ENCODE peak calls at places on chromosome 9, in nine cellular contexts. W, T, F, I, A, O, J, G and L are unnamed samples.

GRCh38 chr9:132518626-132519025 is 63.8 kb upstream of the BARHL1 start:
- DNase-seq in W (no peak), T (no peak), F (no peak), I (no peak), A (no peak), O (no peak), J (no peak), G (no peak), L (no peak)

GRCh38 chr9:27379311-27380236 is 82.6 kb upstream of the EQTN start:
- DNase-seq in W (no peak), T (no peak), F (no peak), I (no peak), A (no peak), O (no peak), J (peak; percentile 10), G (no peak), L (no peak)

GRCh38 chr9:121596515-121596914 is 54.9 kb upstream of the DAB2IP start:
- DNase-seq in W (no peak), T (no peak), F (no peak), I (no peak), A (no peak), O (no peak), J (no peak), G (no peak), L (no peak)

GRCh38 chr9:32248189-32248712 is 136.2 kb upstream of the ACO1 start:
- DNase-seq in W (no peak), T (no peak), F (no peak), I (no peak), A (no peak), O (no peak), J (no peak), G (no peak), L (no peak)

GRCh38 chr9:2000314-2000713 is 14.8 kb upstream of the SMARCA2 start:
- DNase-seq in W (no peak), T (no peak), F (no peak), I (no peak), A (no peak), O (no peak), J (no peak), G (no peak), L (no peak)

GRCh38 chr9:99127372-99128132 is 22.6 kb downstream of the TGFBR1 start:
- DNase-seq in W (no peak), T (no peak), F (no peak), I (no peak), A (no peak), O (no peak), J (no peak), G (no peak), L (peak; percentile 89)

GRCh38 chr9:86846679-86847078 is 100.6 kb downstream of the GAS1 start:
- DNase-seq in W (no peak), T (no peak), F (no peak), I (no peak), A (no peak), O (no peak), J (no peak), G (no peak), L (no peak)

GRCh38 chr9:32487981-32488380 is 38.0 kb downstream of the RIGI start:
- DNase-seq in W (no peak), T (no peak), F (no peak), I (no peak), A (no peak), O (no peak), J (no peak), G (no peak), L (no peak)

GRCh38 chr9:89038354-89039091 is 47.3 kb downstream of the S1PR3 start:
- DNase-seq in W (no peak), T (peak; percentile 38), F (no peak), I (no peak), A (no peak), O (no peak), J (no peak), G (no peak), L (peak; percentile 37)

GRCh38 chr9:77386187-77386586 is 208.9 kb downstream of the VPS13A start:
- DNase-seq in W (no peak), T (no peak), F (no peak), I (no peak), A (no peak), O (no peak), J (no peak), G (no peak), L (no peak)

GRCh38 chr9:81849631-81850259 is 78.5 kb upstream of the SPATA31D4 start:
- DNase-seq in W (no peak), T (no peak), F (no peak), I (no peak), A (no peak), O (no peak), J (no peak), G (no peak), L (no peak)

GRCh38 chr9:104240890-104241289 is 146.8 kb downstream of the SMC2 start:
- DNase-seq in W (no peak), T (no peak), F (no peak), I (no peak), A (no peak), O (no peak), J (no peak), G (no peak), L (no peak)

GRCh38 chr9:113978954-113979712 is 99.0 kb downstream of the AMBP start:
- DNase-seq in W (no peak), T (no peak), F (no peak), I (no peak), A (no peak), O (no peak), J (no peak), G (no peak), L (no peak)

GRCh38 chr9:130735566-130735965 is 42.0 kb downstream of the EXOSC2 start:
- DNase-seq in W (no peak), T (no peak), F (no peak), I (no peak), A (no peak), O (no peak), J (no peak), G (no peak), L (no peak)
- TF ChIP-seq CTCF in W (no peak), T (no peak), F (no peak), I (no peak), A (no peak), O (no peak), J (no peak), G (no peak), L (no peak)

DNA sequence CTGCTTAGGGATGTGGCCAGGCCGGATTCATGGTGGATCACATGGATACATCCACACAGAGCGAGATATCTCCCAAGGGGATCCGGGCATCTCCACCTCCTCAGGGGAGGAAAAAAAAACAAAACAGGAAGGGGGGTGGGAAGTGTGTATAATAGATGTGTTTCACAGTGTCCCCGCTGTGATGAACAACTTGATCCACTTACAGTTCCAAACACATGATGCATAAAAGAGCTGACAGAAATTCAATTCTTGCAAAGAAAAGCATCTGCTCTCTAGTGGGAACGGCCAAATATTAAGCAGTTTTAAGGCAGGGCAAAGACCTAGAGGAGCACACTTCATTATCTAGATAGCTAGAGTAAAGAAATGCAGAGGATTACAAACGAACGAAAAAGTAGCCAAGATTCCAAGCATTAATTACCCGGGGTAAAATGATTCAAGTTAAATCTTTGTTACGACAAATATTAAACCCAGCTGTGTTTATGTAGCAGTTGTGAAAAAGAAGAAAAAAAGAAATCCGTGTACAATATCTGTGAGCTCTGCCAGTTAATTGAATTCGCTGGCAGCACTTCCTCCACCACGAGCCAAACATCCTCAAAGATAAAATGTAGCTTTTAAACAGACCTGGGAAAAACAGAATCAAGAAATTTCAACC is 212.8 kb downstream of the CRB2 start:
- DNase-seq in W (no peak), T (no peak), F (no peak), I (no peak), A (no peak), O (no peak), J (no peak), G (no peak), L (no peak)
- TF ChIP-seq CTCF in W (no peak), T (no peak), F (no peak), I (no peak), A (no peak), O (no peak), J (no peak), G (no peak), L (no peak)

GRCh38 chr9:16062542-16063240 is 509.8 kb downstream of the CCDC171 start:
- DNase-seq in W (no peak), T (no peak), F (no peak), I (no peak), A (no peak), O (no peak), J (peak; percentile 79), G (no peak), L (peak; percentile 96)

GRCh38 chr9:16057541-16057940 is 504.7 kb downstream of the CCDC171 start:
- DNase-seq in W (no peak), T (no peak), F (no peak), I (no peak), A (no peak), O (no peak), J (no peak), G (no peak), L (no peak)

GRCh38 chr9:16053131-16053530 is 500.3 kb downstream of the CCDC171 start:
- DNase-seq in W (no peak), T (no peak), F (no peak), I (no peak), A (no peak), O (no peak), J (no peak), G (no peak), L (no peak)

GRCh38 chr9:16060457-16061129 is 507.8 kb downstream of the CCDC171 start:
- DNase-seq in W (no peak), T (no peak), F (no peak), I (no peak), A (no peak), O (no peak), J (no peak), G (no peak), L (no peak)

DNA sequence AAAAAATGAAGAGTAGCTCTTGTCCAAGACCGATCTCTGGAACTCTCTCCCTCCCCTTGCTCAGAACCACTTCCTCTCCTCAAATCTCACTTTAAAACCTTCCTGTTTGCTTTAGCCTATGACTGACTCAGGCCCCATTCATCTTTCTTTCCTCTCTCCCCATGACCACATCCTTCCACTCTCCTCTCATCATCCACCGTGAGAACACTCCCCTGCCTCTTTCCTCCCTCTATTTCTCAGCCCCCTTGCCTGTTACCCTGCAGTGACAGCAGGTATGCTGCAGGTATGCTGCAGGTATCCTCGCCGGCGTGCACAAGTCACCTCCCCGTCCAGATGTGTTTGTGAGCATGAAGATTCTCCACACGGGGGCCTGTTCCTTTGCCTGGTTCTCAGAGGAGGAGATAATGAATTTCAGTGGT is 505.3 kb downstream of the CCDC171 start:
- DNase-seq in W (no peak), T (no peak), F (no peak), I (no peak), A (no peak), O (no peak), J (no peak), G (no peak), L (peak; percentile 34)
- TF ChIP-seq CTCF in W (no peak), T (no peak), F (no peak), I (no peak), A (no peak), O (no peak), J (no peak), G (no peak), L (no peak)

DNA sequence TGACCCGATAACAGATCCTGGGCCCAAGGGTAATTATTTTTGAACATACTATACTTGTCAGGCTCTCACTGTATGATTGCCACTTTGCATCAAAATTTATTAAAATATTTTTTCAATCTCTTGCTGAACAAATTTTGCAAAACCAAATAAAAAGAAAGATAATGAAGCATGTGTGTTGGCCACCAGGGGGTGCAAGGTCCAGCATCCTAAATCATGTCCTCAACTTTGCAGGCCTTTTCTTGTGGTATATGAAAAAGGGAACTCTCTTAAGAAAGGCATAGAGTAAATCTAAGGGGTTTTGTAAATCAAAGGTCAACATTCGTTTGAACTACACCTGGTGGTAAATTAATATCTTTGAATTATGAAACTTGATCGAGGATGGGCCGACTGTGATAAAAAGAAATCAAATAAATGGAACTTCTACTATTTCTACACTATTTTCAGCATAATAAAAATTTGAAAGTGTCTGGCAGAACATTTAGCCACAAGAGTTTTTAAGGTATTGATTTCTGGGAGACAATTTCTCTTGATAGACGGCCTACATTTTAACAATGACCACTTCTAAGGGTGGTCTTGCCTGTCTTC is 676.5 kb downstream of the DMRTA1 start:
- DNase-seq in W (no peak), T (no peak), F (no peak), I (no peak), A (no peak), O (no peak), J (peak; percentile 52), G (no peak), L (peak; percentile 16)
- TF ChIP-seq CTCF in W (peak; percentile 11), T (peak; percentile 26), F (peak; percentile 87), I (no peak), A (no peak), O (peak; percentile 95), J (peak; percentile 52), G (no peak), L (peak; percentile 76)